ENCODE peak calls at places on chromosome 2, in eight cellular contexts. J, G, Y, K, D, M, X and Z are unnamed samples.

GRCh38 chr2:208306291-208306690 is 40.2 kb downstream of the PIKFYVE start:
- DNase-seq in J (no peak), G (no peak), Y (peak; percentile 7), K (no peak), D (no peak), M (no peak), X (no peak), Z (no peak)

GRCh38 chr2:240638517-240639160 is 13.4 kb downstream of the GPR35 start:
- DNase-seq in J (no peak), G (no peak), Y (peak; percentile 2), K (no peak), D (no peak), M (no peak), X (no peak), Z (no peak)

GRCh38 chr2:223760838-223761502 is 76.4 kb downstream of the AP1S3 start:
- DNase-seq in J (peak; percentile 83), G (no peak), Y (peak; percentile 65), K (peak; percentile 64), D (no peak), M (no peak), X (peak; percentile 76), Z (peak; percentile 32)

GRCh38 chr2:7430869-7431641 is 513.8 kb downstream of the RNF144A start:
- DNase-seq in J (no peak), G (no peak), Y (no peak), K (peak; percentile 76), D (no peak), M (peak; percentile 57), X (no peak), Z (peak; percentile 63)

GRCh38 chr2:230254152-230254881 is 28.8 kb downstream of the SP140 start:
- DNase-seq in J (no peak), G (no peak), Y (no peak), K (no peak), D (no peak), M (no peak), X (no peak), Z (no peak)

GRCh38 chr2:220373878-220374277 is 746.4 kb downstream of the SLC4A3 start:
- DNase-seq in J (peak; percentile 30), G (no peak), Y (peak; percentile 8), K (no peak), D (no peak), M (no peak), X (no peak), Z (no peak)

GRCh38 chr2:46655551-46656436 is 176.4 kb downstream of the TMEM247 start:
- DNase-seq in J (no peak), G (no peak), Y (peak; percentile 93), K (no peak), D (peak; percentile 44), M (no peak), X (no peak), Z (no peak)

GRCh38 chr2:234427081-234428058 is 69.5 kb downstream of the ARL4C start:
- DNase-seq in J (peak; percentile 94), G (no peak), Y (peak; percentile 92), K (peak; percentile 51), D (no peak), M (no peak), X (no peak), Z (peak; percentile 44)

GRCh38 chr2:238462782-238463396 is 36.2 kb downstream of the ASB1 start:
- DNase-seq in J (peak; percentile 56), G (no peak), Y (peak; percentile 75), K (peak; percentile 42), D (no peak), M (no peak), X (peak; percentile 54), Z (no peak)

GRCh38 chr2:175131252-175131651 is 36.8 kb downstream of the ATF2 start:
- DNase-seq in J (no peak), G (no peak), Y (no peak), K (no peak), D (no peak), M (no peak), X (no peak), Z (no peak)

GRCh38 chr2:157192445-157193423 is 64.8 kb upstream of the GALNT5 start:
- DNase-seq in J (no peak), G (no peak), Y (no peak), K (no peak), D (no peak), M (no peak), X (no peak), Z (no peak)

GRCh38 chr2:6372317-6372903 is 493.3 kb downstream of the CMPK2 start:
- DNase-seq in J (peak; percentile 92), G (no peak), Y (peak; percentile 1), K (peak; percentile 77), D (no peak), M (no peak), X (peak; percentile 15), Z (no peak)

GRCh38 chr2:160869411-160869810 is 290.8 kb upstream of the TANK start:
- DNase-seq in J (peak; percentile 77), G (no peak), Y (peak; percentile 97), K (no peak), D (peak; percentile 21), M (no peak), X (peak; percentile 16), Z (peak; percentile 30)

GRCh38 chr2:74206180-74206688 is 7.8 kb downstream of the MTHFD2 start:
- DNase-seq in J (peak; percentile 34), G (no peak), Y (peak; percentile 60), K (peak; percentile 20), D (no peak), M (no peak), X (no peak), Z (no peak)

GRCh38 chr2:240303896-240304745 is 131.3 kb upstream of the GPC1 start:
- DNase-seq in J (no peak), G (no peak), Y (no peak), K (no peak), D (no peak), M (no peak), X (no peak), Z (peak; percentile 20)

GRCh38 chr2:162710282-162710891 is 128.2 kb downstream of the KCNH7 start:
- DNase-seq in J (no peak), G (no peak), Y (no peak), K (peak; percentile 32), D (no peak), M (no peak), X (no peak), Z (no peak)

GRCh38 chr2:99127999-99128398 is 13.5 kb upstream of the C2orf15 start:
- DNase-seq in J (no peak), G (no peak), Y (no peak), K (no peak), D (no peak), M (no peak), X (no peak), Z (no peak)

GRCh38 chr2:54724560-54725342 is 1.3 kb downstream of the EML6 start:
- DNase-seq in J (no peak), G (no peak), Y (no peak), K (peak; percentile 54), D (no peak), M (no peak), X (peak; percentile 25), Z (no peak)

GRCh38 chr2:20224716-20225293 is at the start of gene SDC1:
- DNase-seq in J (peak; percentile 27), G (no peak), Y (peak; percentile 39), K (peak; percentile 80), D (no peak), M (peak; percentile 38), X (peak; percentile 81), Z (peak; percentile 65)

GRCh38 chr2:239498981-239499633 is 98.3 kb upstream of the HDAC4 start:
- DNase-seq in J (no peak), G (peak; percentile 71), Y (peak; percentile 85), K (peak; percentile 35), D (peak; percentile 69), M (peak; percentile 55), X (no peak), Z (peak; percentile 49)

GRCh38 chr2:47232738-47233415 is 77.8 kb upstream of the STPG4 start:
- DNase-seq in J (peak; percentile 27), G (no peak), Y (no peak), K (peak; percentile 40), D (no peak), M (no peak), X (no peak), Z (no peak)

DNA sequence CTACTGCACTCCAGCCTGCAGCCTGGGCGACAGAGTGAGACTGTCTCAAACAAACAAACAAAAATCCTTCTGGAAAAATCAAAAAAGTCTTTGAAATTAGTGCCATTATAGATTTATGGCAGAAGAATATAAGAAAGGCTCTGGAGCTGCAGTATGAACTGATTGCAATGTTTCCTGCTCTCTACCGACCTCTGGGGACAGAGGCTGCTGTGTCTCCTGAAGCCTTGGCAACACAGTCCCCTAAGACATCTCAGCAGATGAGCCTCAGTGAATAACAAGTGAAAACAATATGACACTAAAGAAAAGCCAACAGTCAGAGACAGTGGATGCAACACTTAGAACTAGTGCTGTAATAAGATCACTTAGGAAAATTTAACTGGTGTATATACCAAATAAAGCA is 494.9 kb upstream of the LRATD1 start:
- DNase-seq in J (no peak), G (no peak), Y (no peak), K (peak; percentile 11), D (no peak), M (no peak), X (no peak), Z (no peak)
- TF ChIP-seq CTCF in J (peak; percentile 40), G (no peak), Y (no peak), K (peak; percentile 28), D (no peak), M (peak; percentile 33), X (no peak), Z (no peak)

DNA sequence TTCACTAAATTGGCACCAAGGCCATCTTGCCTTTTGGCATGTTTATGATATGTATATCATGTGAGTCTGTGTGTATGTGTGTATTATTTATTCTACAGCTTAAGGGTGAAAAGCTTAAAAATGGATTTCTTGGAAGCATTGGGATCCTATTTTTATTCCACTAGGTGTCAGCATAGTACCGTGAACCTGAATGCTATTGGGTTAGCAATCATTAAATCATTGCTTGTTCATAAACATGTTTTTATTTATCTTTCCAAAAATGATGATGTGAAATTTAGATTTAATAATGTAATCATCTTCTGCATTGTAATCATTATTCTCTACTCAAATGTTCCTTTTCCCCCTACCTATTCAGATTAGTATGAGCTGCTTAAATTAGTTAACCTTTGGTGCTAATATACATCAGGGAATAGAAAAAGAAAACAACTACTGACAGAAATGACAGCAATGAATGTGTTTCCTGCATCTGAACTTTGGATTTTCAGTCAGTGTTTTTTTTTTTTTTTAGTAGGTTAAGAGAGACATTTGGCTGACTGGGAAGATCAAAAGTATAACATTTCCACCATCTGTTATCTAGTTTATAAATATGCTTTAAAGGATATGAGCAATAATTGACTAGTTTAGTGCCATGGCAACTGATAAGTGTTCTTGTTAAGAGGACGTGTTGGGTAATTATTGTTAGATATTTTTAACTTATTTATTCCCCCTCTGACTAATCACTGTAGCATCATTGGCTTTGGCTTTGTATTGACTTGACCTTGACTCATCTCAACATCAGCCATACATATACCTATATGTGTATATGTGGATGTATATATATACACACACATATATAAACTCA is 14.1 kb upstream of the ZSWIM2 start:
- DNase-seq in J (no peak), G (no peak), Y (peak; percentile 70), K (peak; percentile 32), D (no peak), M (no peak), X (peak; percentile 36), Z (no peak)
- TF ChIP-seq CTCF in J (peak; percentile 47), G (peak; percentile 71), Y (peak; percentile 71), K (peak; percentile 80), D (peak; percentile 63), M (peak; percentile 85), X (peak; percentile 80), Z (peak; percentile 34)

GRCh38 chr2:80238692-80239469 is 65.7 kb downstream of the LRRTM1 start:
- DNase-seq in J (no peak), G (no peak), Y (peak; percentile 45), K (peak; percentile 43), D (no peak), M (no peak), X (peak; percentile 33), Z (no peak)
- TF ChIP-seq CTCF in J (peak; percentile 61), G (peak; percentile 26), Y (peak; percentile 70), K (peak; percentile 61), D (peak; percentile 66), M (peak; percentile 71), X (peak; percentile 62), Z (peak; percentile 15)

GRCh38 chr2:202635441-202636296 is 900 bp downstream of the FAM117B start:
- DNase-seq in J (peak; percentile 20), G (peak; percentile 50), Y (peak; percentile 33), K (peak; percentile 94), D (peak; percentile 58), M (peak; percentile 85), X (peak; percentile 89), Z (peak; percentile 85)
- TF ChIP-seq CTCF in J (no peak), G (no peak), Y (no peak), K (no peak), D (no peak), M (peak; percentile 12), X (no peak), Z (no peak)